ENCODE peak calls at places on chromosome 4, in six cellular contexts. One of them, this sample, is unnamed.

GRCh38 chr4:186144180-186144579 is 39.7 kb downstream of the FAM149A start:
- DNase-seq in H1: peak
- DNase-seq in GM12891: no peak
- DNase-seq in GM12878: no peak
- DNase-seq in HepG2: no peak
- DNase-seq in K562: no peak
- DNase-seq in this sample: no peak

GRCh38 chr4:91837608-91838029 is 466.1 kb upstream of the GRID2 start:
- DNase-seq in GM12891: no peak
- DNase-seq in K562: no peak
- DNase-seq in GM12878: no peak
- DNase-seq in HepG2: no peak
- DNase-seq in H1: no peak
- DNase-seq in this sample: no peak

GRCh38 chr4:111813565-111814140 is 331.6 kb upstream of the FAM241A start:
- DNase-seq in K562: no peak
- DNase-seq in GM12891: no peak
- DNase-seq in H1: no peak
- DNase-seq in HepG2: no peak
- DNase-seq in GM12878: no peak
- DNase-seq in this sample: no peak

GRCh38 chr4:30718889-30719252 is 1.3 kb upstream of the PCDH7 start:
- DNase-seq in GM12891: no peak
- DNase-seq in K562: no peak
- DNase-seq in GM12878: no peak
- DNase-seq in HepG2: no peak
- DNase-seq in H1: no peak
- DNase-seq in this sample: no peak

GRCh38 chr4:21656832-21657231 is 291.7 kb downstream of the KCNIP4 start:
- DNase-seq in GM12891: no peak
- DNase-seq in GM12878: no peak
- DNase-seq in K562: no peak
- DNase-seq in HepG2: peak
- DNase-seq in H1: no peak
- DNase-seq in this sample: no peak

GRCh38 chr4:13706130-13706529 is 78.6 kb upstream of the BOD1L1 start:
- DNase-seq in HepG2: no peak
- DNase-seq in K562: no peak
- DNase-seq in GM12878: no peak
- DNase-seq in GM12891: no peak
- DNase-seq in H1: no peak
- DNase-seq in this sample: no peak

GRCh38 chr4:12852338-12853307 is 631.5 kb downstream of the RAB28 start:
- DNase-seq in GM12891: no peak
- DNase-seq in K562: peak
- DNase-seq in HepG2: peak
- DNase-seq in GM12878: no peak
- DNase-seq in H1: no peak
- DNase-seq in this sample: no peak

GRCh38 chr4:48297447-48297846 is 27.8 kb upstream of the TEC start:
- DNase-seq in GM12878: no peak
- DNase-seq in H1: no peak
- DNase-seq in HepG2: no peak
- DNase-seq in GM12891: no peak
- DNase-seq in K562: no peak
- DNase-seq in this sample: no peak

GRCh38 chr4:103996059-103996458 is 276.3 kb upstream of the TACR3 start:
- DNase-seq in GM12878: no peak
- DNase-seq in GM12891: no peak
- DNase-seq in HepG2: no peak
- DNase-seq in H1: no peak
- DNase-seq in K562: no peak
- DNase-seq in this sample: no peak

GRCh38 chr4:45294464-45294863 is 568.1 kb upstream of the GNPDA2 start:
- DNase-seq in H1: no peak
- DNase-seq in K562: no peak
- DNase-seq in HepG2: no peak
- DNase-seq in GM12891: no peak
- DNase-seq in GM12878: no peak
- DNase-seq in this sample: no peak

GRCh38 chr4:3304831-3305609 is 12.2 kb downstream of the RGS12 start:
- DNase-seq in H1: no peak
- DNase-seq in K562: no peak
- DNase-seq in HepG2: no peak
- DNase-seq in GM12891: no peak
- DNase-seq in GM12878: no peak
- DNase-seq in this sample: no peak

GRCh38 chr4:69984030-69984443 is 11.7 kb upstream of the STATH start:
- DNase-seq in HepG2: peak
- DNase-seq in H1: no peak
- DNase-seq in K562: no peak
- DNase-seq in GM12891: no peak
- DNase-seq in GM12878: no peak
- DNase-seq in this sample: no peak

GRCh38 chr4:160835789-160836188 is 1328.0 kb downstream of the FSTL5 start:
- DNase-seq in H1: no peak
- DNase-seq in K562: no peak
- DNase-seq in GM12891: no peak
- DNase-seq in HepG2: no peak
- DNase-seq in GM12878: no peak
- DNase-seq in this sample: no peak

GRCh38 chr4:105633241-105633640 is 75.2 kb downstream of the INTS12 start:
- DNase-seq in HepG2: no peak
- DNase-seq in GM12878: no peak
- DNase-seq in GM12891: no peak
- DNase-seq in H1: no peak
- DNase-seq in K562: no peak
- DNase-seq in this sample: no peak

GRCh38 chr4:10781805-10782204 is 97.2 kb upstream of the CLNK start:
- DNase-seq in K562: no peak
- DNase-seq in GM12891: no peak
- DNase-seq in HepG2: no peak
- DNase-seq in H1: no peak
- DNase-seq in GM12878: no peak
- DNase-seq in this sample: peak

GRCh38 chr4:109011241-109012031 is 248.6 kb upstream of the ETNPPL start:
- DNase-seq in GM12891: no peak
- DNase-seq in HepG2: no peak
- DNase-seq in K562: no peak
- DNase-seq in H1: no peak
- DNase-seq in GM12878: no peak
- DNase-seq in this sample: no peak

GRCh38 chr4:187578103-187578502 is 417.5 kb upstream of the ZFP42 start:
- DNase-seq in K562: no peak
- DNase-seq in GM12878: no peak
- DNase-seq in HepG2: no peak
- DNase-seq in GM12891: no peak
- DNase-seq in H1: no peak
- DNase-seq in this sample: no peak

GRCh38 chr4:54400802-54401201 is 171.7 kb downstream of the PDGFRA start:
- DNase-seq in K562: peak
- DNase-seq in HepG2: no peak
- DNase-seq in GM12891: no peak
- DNase-seq in H1: no peak
- DNase-seq in GM12878: no peak
- DNase-seq in this sample: no peak

GRCh38 chr4:158861281-158861680 is 92.5 kb downstream of the FNIP2 start:
- DNase-seq in HepG2: no peak
- DNase-seq in GM12891: no peak
- DNase-seq in GM12878: no peak
- DNase-seq in K562: no peak
- DNase-seq in H1: no peak
- DNase-seq in this sample: no peak

GRCh38 chr4:158859661-158860060 is 90.8 kb downstream of the FNIP2 start:
- DNase-seq in GM12891: no peak
- DNase-seq in HepG2: no peak
- DNase-seq in GM12878: no peak
- DNase-seq in K562: no peak
- DNase-seq in H1: no peak
- DNase-seq in this sample: no peak

GRCh38 chr4:158860856-158861255 is 92.0 kb downstream of the FNIP2 start:
- DNase-seq in H1: no peak
- DNase-seq in GM12878: peak
- DNase-seq in HepG2: no peak
- DNase-seq in GM12891: no peak
- DNase-seq in K562: no peak
- DNase-seq in this sample: no peak

GRCh38 chr4:158856852-158857251 is 88.0 kb downstream of the FNIP2 start:
- DNase-seq in GM12891: peak
- DNase-seq in GM12878: no peak
- DNase-seq in HepG2: peak
- DNase-seq in K562: peak
- DNase-seq in H1: no peak
- DNase-seq in this sample: no peak

DNA sequence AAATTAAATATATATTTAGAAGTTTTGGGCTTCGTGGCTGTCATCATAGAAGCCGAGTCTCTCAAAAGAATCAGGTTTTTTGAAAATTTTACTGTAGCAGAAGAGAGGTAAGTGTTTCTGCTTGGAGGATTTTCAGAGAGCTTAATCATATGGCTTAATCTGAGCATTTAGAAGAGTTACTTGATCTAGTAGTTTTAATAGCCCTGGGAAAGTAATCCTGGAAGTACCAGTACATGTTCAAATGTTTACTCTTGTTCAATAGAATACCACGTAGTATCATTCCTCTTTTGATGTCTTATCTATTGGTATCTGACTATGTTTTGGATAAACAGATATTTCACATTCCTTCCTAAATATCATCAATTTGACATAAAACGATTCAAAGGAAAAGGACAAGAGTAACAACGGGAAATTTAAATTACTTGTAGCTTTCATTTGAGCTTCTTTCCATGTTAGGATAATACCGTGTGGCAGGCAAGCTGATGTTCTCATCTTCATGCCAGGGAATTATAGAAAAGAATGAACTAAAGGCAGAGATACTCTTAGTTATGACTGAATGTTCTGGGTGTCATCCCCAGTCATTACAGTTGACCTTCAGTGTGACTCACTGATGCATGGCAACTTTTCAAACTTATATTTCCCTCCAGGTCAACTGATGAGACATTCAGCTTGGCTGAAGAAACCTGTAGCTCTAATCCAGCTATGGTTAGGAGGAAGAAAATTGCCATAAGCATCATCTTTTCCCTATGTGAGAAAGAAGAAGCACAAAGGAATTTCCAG is 89.8 kb downstream of the FNIP2 start:
- DNase-seq in H1: no peak
- DNase-seq in HepG2: peak
- DNase-seq in K562: no peak
- DNase-seq in GM12878: no peak
- DNase-seq in GM12891: no peak
- DNase-seq in this sample: no peak
- TF ChIP-seq POLR2AphosphoS5 in H1: no peak
- TF ChIP-seq POLR2AphosphoS5 in HepG2: no peak
- TF ChIP-seq POLR2AphosphoS5 in K562: no peak
- TF ChIP-seq POLR2AphosphoS5 in GM12878: no peak
- TF ChIP-seq POLR2AphosphoS5 in GM12891: no peak
- TF ChIP-seq POLR2AphosphoS5 in this sample: no peak

GRCh38 chr4:95409127-95409526 is 139.6 kb downstream of the UNC5C start:
- DNase-seq in HepG2: peak
- DNase-seq in GM12878: no peak
- DNase-seq in H1: no peak
- DNase-seq in K562: no peak
- DNase-seq in GM12891: no peak
- DNase-seq in this sample: no peak

GRCh38 chr4:95410387-95411005 is 138.3 kb downstream of the UNC5C start:
- DNase-seq in HepG2: no peak
- DNase-seq in GM12891: no peak
- DNase-seq in GM12878: no peak
- DNase-seq in H1: no peak
- DNase-seq in K562: no peak
- DNase-seq in this sample: no peak

GRCh38 chr4:95415346-95415771 is 133.4 kb downstream of the UNC5C start:
- DNase-seq in GM12891: no peak
- DNase-seq in H1: no peak
- DNase-seq in GM12878: no peak
- DNase-seq in K562: no peak
- DNase-seq in HepG2: no peak
- DNase-seq in this sample: no peak

DNA sequence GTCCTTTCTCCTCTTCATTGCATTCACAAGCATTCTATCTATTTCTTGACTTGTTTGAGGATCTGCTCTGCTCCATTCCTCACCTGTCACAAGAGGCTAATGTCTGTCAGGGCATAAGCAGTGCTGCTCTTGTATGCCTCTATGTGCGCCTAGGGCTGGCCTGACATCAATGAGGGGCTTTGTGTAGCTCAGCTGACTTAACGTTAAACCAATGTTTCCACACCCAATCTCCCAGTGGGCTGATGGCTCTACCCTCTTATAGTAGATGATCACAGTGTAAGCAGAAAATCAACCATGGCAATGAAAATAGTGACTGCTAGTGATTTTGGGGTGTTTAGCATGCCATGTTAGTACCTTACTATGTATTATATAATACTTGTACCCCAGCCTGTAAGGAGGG is 139.0 kb downstream of the UNC5C start:
- DNase-seq in GM12878: no peak
- DNase-seq in K562: no peak
- DNase-seq in HepG2: no peak
- DNase-seq in GM12891: no peak
- DNase-seq in H1: no peak
- DNase-seq in this sample: no peak
- TF ChIP-seq TAF1 in GM12878: no peak
- TF ChIP-seq TAF1 in K562: no peak
- TF ChIP-seq TAF1 in HepG2: no peak
- TF ChIP-seq TAF1 in GM12891: no peak
- TF ChIP-seq TAF1 in H1: no peak
- TF ChIP-seq TAF1 in this sample: no peak

DNA sequence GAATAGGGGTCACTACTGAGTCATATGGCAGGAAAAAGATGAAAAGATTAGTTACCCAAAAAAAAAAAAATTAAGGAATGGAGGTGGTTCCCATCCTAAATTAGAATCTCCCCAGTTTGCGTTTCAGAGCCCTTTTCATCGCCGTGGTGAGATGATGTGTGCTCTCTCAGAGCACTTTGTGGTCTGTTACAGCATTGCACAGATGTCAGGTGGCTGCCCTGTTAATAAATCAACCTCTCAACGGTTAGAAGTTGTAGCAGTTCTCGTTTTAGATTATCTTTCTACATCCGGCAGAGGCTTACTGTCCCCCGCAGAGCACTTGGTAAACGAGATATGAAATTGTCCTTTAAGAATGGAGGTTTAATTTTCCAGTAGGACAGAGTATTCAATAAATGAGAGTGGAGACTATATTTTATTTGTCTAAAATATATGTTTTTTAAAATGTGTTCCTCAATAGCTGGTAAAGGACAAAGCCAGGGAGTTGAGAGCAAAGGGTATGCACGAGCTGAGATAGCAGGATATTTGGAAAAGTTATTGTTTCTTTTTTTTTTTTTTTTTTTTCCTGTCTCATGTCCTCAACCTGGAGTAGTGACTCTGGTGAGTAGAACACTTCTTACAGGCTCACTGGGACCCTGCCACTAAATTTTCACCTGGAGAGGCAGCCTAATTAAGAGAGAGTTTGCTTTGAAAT is 26.9 kb downstream of the AFF1 start:
- DNase-seq in H1: no peak
- DNase-seq in HepG2: no peak
- DNase-seq in GM12878: peak
- DNase-seq in K562: peak
- DNase-seq in GM12891: no peak
- DNase-seq in this sample: no peak
- TF ChIP-seq POLR2A in H1: no peak
- TF ChIP-seq POLR2A in HepG2: no peak
- TF ChIP-seq POLR2A in GM12878: peak
- TF ChIP-seq POLR2A in K562: no peak
- TF ChIP-seq POLR2A in GM12891: peak
- TF ChIP-seq POLR2A in this sample: peak

GRCh38 chr4:963276-964225 is 9.8 kb downstream of the DGKQ start:
- DNase-seq in K562: no peak
- DNase-seq in GM12891: no peak
- DNase-seq in GM12878: no peak
- DNase-seq in HepG2: no peak
- DNase-seq in H1: no peak
- DNase-seq in this sample: no peak
- TF ChIP-seq POLR2AphosphoS5 in K562: no peak
- TF ChIP-seq POLR2AphosphoS5 in GM12891: no peak
- TF ChIP-seq POLR2AphosphoS5 in GM12878: no peak
- TF ChIP-seq POLR2AphosphoS5 in HepG2: no peak
- TF ChIP-seq POLR2AphosphoS5 in H1: no peak
- TF ChIP-seq POLR2AphosphoS5 in this sample: no peak